ENCODE peak calls at places on chromosomes 2 and 18, in six cellular contexts. B is iris pigment epithelial cell; R is fibroblast of the aortic adventitia; W is NCI-H774; K is LoVo; N is CD8-positive, alpha-beta memory T cell. T is an unnamed sample.

GRCh38 chr2:128399690-128400291 is 81.1 kb upstream of the HS6ST1 start:
- DNase-seq in R (no peak), B (no peak), K (no peak), N (no peak), W (no peak), T (no peak)

GRCh38 chr2:68318686-68319396 is 908 bp downstream of the CNRIP1 start:
- DNase-seq in K (no peak), W (no peak), B (no peak), N (no peak), R (peak; percentile 17), T (peak; percentile 29)

GRCh38 chr2:237980751-237981150 is 13.9 kb downstream of the UBE2F start:
- DNase-seq in R (no peak), W (no peak), K (no peak), N (no peak), B (peak; percentile 57), T (no peak)

GRCh38 chr2:227877359-227878309 is 6.2 kb downstream of the DAW1 start:
- DNase-seq in B (peak; percentile 54), N (no peak), W (no peak), K (no peak), R (peak; percentile 78), T (no peak)

GRCh38 chr2:128595763-128596452 is 277.2 kb upstream of the HS6ST1 start:
- DNase-seq in R (no peak), K (no peak), B (no peak), W (no peak), N (no peak), T (no peak)

GRCh38 chr2:74843371-74844298 is 9.7 kb downstream of the HK2 start:
- DNase-seq in N (no peak), W (no peak), K (peak; percentile 51), B (peak; percentile 86), R (peak; percentile 93), T (no peak)

GRCh38 chr2:47721296-47721695 is 61.6 kb upstream of the MSH6 start:
- DNase-seq in R (no peak), N (no peak), W (no peak), K (no peak), B (no peak), T (no peak)

GRCh38 chr2:1245193-1245592 is 168.1 kb upstream of the TPO start:
- DNase-seq in R (no peak), B (no peak), W (no peak), N (no peak), K (no peak), T (no peak)

GRCh38 chr2:190896477-190896876 is 15.9 kb downstream of the GLS start:
- DNase-seq in N (no peak), B (peak; percentile 55), K (no peak), W (no peak), R (peak; percentile 18), T (no peak)

GRCh38 chr2:148756292-148756975 is 111.9 kb downstream of the EPC2 start:
- DNase-seq in B (peak; percentile 84), W (no peak), R (peak; percentile 2), N (no peak), K (no peak), T (no peak)

GRCh38 chr2:46683541-46683940 is 204.2 kb downstream of the TMEM247 start:
- DNase-seq in N (no peak), K (no peak), W (peak; percentile 44), B (no peak), R (no peak), T (no peak)

GRCh38 chr2:102619414-102620319 is at the start of gene SLC9A2:
- DNase-seq in K (peak; percentile 46), B (peak; percentile 3), N (no peak), R (no peak), W (no peak), T (no peak)

GRCh38 chr18:32244863-32245262 is 55.0 kb downstream of the MEP1B start:
- DNase-seq in B (no peak), R (no peak), K (no peak), N (no peak), W (no peak), T (no peak)